ENCODE peak calls at places on chromosomes 2 and 18, in five cellular contexts. One of them, this sample, is unnamed.

GRCh38 chr2:130241041-130241707 is 42.9 kb upstream of the TUBA3E start:
- DNase-seq in vagina: no peak
- DNase-seq in esophagus squamous epithelium: no peak
- DNase-seq in body of pancreas: no peak
- DNase-seq in spleen: no peak
- DNase-seq in this sample: no peak

GRCh38 chr2:30514134-30514860 is 67.3 kb downstream of the LCLAT1 start:
- DNase-seq in vagina: no peak
- DNase-seq in esophagus squamous epithelium: no peak
- DNase-seq in body of pancreas: peak; percentile 22
- DNase-seq in spleen: no peak
- DNase-seq in this sample: no peak

GRCh38 chr18:9335255-9336045 is 877 bp downstream of the TWSG1 start:
- DNase-seq in vagina: no peak
- DNase-seq in esophagus squamous epithelium: no peak
- DNase-seq in body of pancreas: no peak
- DNase-seq in spleen: no peak
- DNase-seq in this sample: no peak

GRCh38 chr2:217047209-217047998 is 187.5 kb upstream of the TNP1 start:
- DNase-seq in vagina: no peak
- DNase-seq in esophagus squamous epithelium: no peak
- DNase-seq in body of pancreas: no peak
- DNase-seq in spleen: no peak
- DNase-seq in this sample: no peak

GRCh38 chr2:10289352-10289751 is 13.4 kb upstream of the HPCAL1 start:
- DNase-seq in vagina: no peak
- DNase-seq in esophagus squamous epithelium: no peak
- DNase-seq in body of pancreas: no peak
- DNase-seq in spleen: no peak
- DNase-seq in this sample: no peak

GRCh38 chr2:160583162-160583522 is 89.5 kb upstream of the RBMS1 start:
- DNase-seq in vagina: no peak
- DNase-seq in esophagus squamous epithelium: no peak
- DNase-seq in body of pancreas: no peak
- DNase-seq in spleen: no peak
- DNase-seq in this sample: no peak

GRCh38 chr2:25279091-25279651 is 62.6 kb downstream of the DNMT3A start:
- DNase-seq in vagina: no peak
- DNase-seq in esophagus squamous epithelium: peak; percentile 24
- DNase-seq in body of pancreas: peak; percentile 38
- DNase-seq in spleen: peak; percentile 91
- DNase-seq in this sample: peak; percentile 61

GRCh38 chr2:160666019-160666676 is 172.5 kb upstream of the RBMS1 start:
- DNase-seq in vagina: no peak
- DNase-seq in esophagus squamous epithelium: no peak
- DNase-seq in body of pancreas: no peak
- DNase-seq in spleen: no peak
- DNase-seq in this sample: no peak

GRCh38 chr18:55083461-55083860 is 124.2 kb upstream of the CCDC68 start:
- DNase-seq in vagina: no peak
- DNase-seq in esophagus squamous epithelium: no peak
- DNase-seq in body of pancreas: no peak
- DNase-seq in spleen: no peak
- DNase-seq in this sample: no peak

GRCh38 chr18:59691996-59692395 is 5.2 kb downstream of the CCBE1 start:
- DNase-seq in vagina: no peak
- DNase-seq in esophagus squamous epithelium: no peak
- DNase-seq in body of pancreas: no peak
- DNase-seq in spleen: no peak
- DNase-seq in this sample: no peak

GRCh38 chr2:23589739-23590138 is 204.8 kb downstream of the KLHL29 start:
- DNase-seq in vagina: no peak
- DNase-seq in esophagus squamous epithelium: no peak
- DNase-seq in body of pancreas: no peak
- DNase-seq in spleen: peak; percentile 40
- DNase-seq in this sample: no peak

GRCh38 chr2:67599561-67599960 is 202.4 kb downstream of the ETAA1 start:
- DNase-seq in vagina: no peak
- DNase-seq in esophagus squamous epithelium: no peak
- DNase-seq in body of pancreas: no peak
- DNase-seq in spleen: no peak
- DNase-seq in this sample: no peak

GRCh38 chr2:149019768-149020167 is 18.7 kb upstream of the LYPD6B start:
- DNase-seq in vagina: peak; percentile 32
- DNase-seq in esophagus squamous epithelium: no peak
- DNase-seq in body of pancreas: no peak
- DNase-seq in spleen: no peak
- DNase-seq in this sample: no peak

GRCh38 chr2:38033651-38034050 is 42.3 kb downstream of the CYP1B1 start:
- DNase-seq in vagina: no peak
- DNase-seq in esophagus squamous epithelium: no peak
- DNase-seq in body of pancreas: no peak
- DNase-seq in spleen: no peak
- DNase-seq in this sample: no peak

GRCh38 chr18:36031903-36032302 is 35.5 kb downstream of the RPRD1A start:
- DNase-seq in vagina: no peak
- DNase-seq in esophagus squamous epithelium: no peak
- DNase-seq in body of pancreas: no peak
- DNase-seq in spleen: no peak
- DNase-seq in this sample: no peak

DNA sequence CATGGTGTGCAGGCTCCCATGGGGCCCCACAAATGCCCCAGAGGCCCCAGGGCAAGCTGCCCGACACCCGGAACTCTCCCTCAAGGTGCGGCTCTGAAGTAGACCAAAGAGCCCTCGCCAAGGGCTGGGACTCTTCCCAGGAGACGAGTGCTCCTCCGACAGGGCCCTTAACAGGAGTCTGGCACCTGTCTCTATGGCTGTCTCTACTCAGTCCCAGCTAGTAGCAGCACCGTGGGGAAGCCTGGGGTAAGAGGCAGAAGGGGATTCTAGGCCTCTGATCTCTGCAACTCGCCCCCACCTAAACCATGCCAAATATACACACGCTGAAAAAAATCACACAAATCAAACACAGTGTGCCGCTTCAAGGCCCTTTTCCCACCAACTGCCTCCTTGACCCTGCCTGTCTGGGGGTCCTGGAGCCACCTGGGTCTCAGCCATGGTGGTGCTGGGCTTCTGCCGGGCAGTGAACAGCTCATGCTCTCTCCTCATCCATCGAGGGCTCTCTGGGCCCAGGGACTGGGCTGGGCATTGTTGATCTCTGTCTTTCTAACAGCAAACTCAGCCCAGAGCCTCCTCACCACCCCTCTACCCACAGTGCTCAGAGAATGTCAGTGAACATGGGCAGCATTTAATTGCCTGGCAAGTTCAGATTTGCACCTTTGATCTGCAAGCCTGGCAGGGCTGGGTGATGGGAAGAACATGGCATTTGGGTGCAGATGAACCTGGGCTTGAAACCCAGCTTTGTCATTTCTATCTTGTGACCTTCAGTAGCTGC is 46.3 kb downstream of the SDC1 start:
- DNase-seq in vagina: no peak
- DNase-seq in esophagus squamous epithelium: no peak
- DNase-seq in body of pancreas: peak; percentile 6
- DNase-seq in spleen: peak; percentile 51
- DNase-seq in this sample: no peak
- TF ChIP-seq POLR2A in vagina: no peak
- TF ChIP-seq POLR2A in esophagus squamous epithelium: no peak
- TF ChIP-seq POLR2A in body of pancreas: no peak
- TF ChIP-seq POLR2A in spleen: no peak
- TF ChIP-seq POLR2A in this sample: no peak

GRCh38 chr2:63054812-63055509 is 4.3 kb downstream of the OTX1 start:
- DNase-seq in vagina: no peak
- DNase-seq in esophagus squamous epithelium: no peak
- DNase-seq in body of pancreas: no peak
- DNase-seq in spleen: no peak
- DNase-seq in this sample: no peak

GRCh38 chr2:63053235-63053888 is 2.7 kb downstream of the OTX1 start:
- DNase-seq in vagina: no peak
- DNase-seq in esophagus squamous epithelium: no peak
- DNase-seq in body of pancreas: no peak
- DNase-seq in spleen: no peak
- DNase-seq in this sample: no peak

GRCh38 chr2:63055510-63056308 is 5.1 kb downstream of the OTX1 start:
- DNase-seq in vagina: no peak
- DNase-seq in esophagus squamous epithelium: no peak
- DNase-seq in body of pancreas: peak; percentile 12
- DNase-seq in spleen: no peak
- DNase-seq in this sample: no peak

GRCh38 chr2:63052411-63053234 is 2.0 kb downstream of the OTX1 start:
- DNase-seq in vagina: no peak
- DNase-seq in esophagus squamous epithelium: no peak
- DNase-seq in body of pancreas: no peak
- DNase-seq in spleen: no peak
- DNase-seq in this sample: no peak

GRCh38 chr2:63053889-63054725 is 3.5 kb downstream of the OTX1 start:
- DNase-seq in vagina: no peak
- DNase-seq in esophagus squamous epithelium: no peak
- DNase-seq in body of pancreas: peak; percentile 15
- DNase-seq in spleen: no peak
- DNase-seq in this sample: no peak
- TF ChIP-seq CTCF in vagina: no peak
- TF ChIP-seq CTCF in esophagus squamous epithelium: no peak
- TF ChIP-seq CTCF in body of pancreas: no peak
- TF ChIP-seq CTCF in spleen: no peak
- TF ChIP-seq CTCF in this sample: no peak

DNA sequence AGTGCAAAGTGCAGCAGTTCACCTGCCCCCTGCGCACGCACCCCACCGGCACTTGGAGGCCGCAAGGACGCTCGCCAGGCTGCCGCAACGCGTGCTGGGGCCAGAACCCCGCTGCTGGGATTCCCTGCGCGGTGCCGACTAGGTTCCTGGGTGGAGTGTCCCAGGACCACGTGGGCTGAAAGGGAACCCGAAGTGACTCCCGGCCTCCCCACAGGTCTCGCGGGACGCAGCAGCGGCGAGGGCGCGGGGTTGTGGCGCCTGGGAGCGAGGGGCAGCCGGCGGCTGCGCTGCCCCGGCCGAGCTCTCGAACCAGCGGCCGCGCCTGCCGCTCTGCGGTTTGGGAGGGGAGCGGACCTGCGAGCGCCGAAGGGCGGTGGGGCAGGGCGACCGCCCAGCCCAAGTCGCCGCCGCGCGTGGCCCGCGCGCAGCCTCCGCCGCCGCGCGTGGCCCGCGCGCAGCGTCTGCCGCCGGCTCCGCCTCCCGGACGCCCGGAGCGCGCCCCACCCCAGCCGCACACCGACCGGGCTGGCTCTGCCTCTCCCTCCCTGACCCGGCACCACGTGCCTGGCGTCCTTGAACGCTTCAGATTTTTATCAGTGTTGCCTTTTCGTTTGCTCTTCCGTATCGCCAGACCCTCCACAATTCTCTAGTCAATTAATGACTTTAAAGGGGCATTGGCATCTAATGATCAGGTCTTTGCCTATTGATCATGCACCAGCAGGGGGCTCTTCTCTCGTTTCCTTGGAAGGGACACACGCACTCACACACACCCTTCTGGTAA is at the start of gene FTCDNL1:
- DNase-seq in vagina: no peak
- DNase-seq in esophagus squamous epithelium: no peak
- DNase-seq in body of pancreas: peak; percentile 72
- DNase-seq in spleen: peak; percentile 94
- DNase-seq in this sample: peak; percentile 16
- TF ChIP-seq POLR2A in vagina: no peak
- TF ChIP-seq POLR2A in esophagus squamous epithelium: no peak
- TF ChIP-seq POLR2A in body of pancreas: peak; percentile 17
- TF ChIP-seq POLR2A in spleen: no peak
- TF ChIP-seq POLR2A in this sample: peak; percentile 50

GRCh38 chr2:207103132-207103531 is 62.6 kb downstream of the KLF7 start:
- DNase-seq in vagina: no peak
- DNase-seq in esophagus squamous epithelium: no peak
- DNase-seq in body of pancreas: no peak
- DNase-seq in spleen: no peak
- DNase-seq in this sample: no peak
- TF ChIP-seq CTCF in vagina: no peak
- TF ChIP-seq CTCF in esophagus squamous epithelium: no peak
- TF ChIP-seq CTCF in body of pancreas: no peak
- TF ChIP-seq CTCF in spleen: no peak
- TF ChIP-seq CTCF in this sample: no peak

GRCh38 chr2:173896755-173897154 is 68.4 kb downstream of the SP3 start:
- DNase-seq in vagina: no peak
- DNase-seq in esophagus squamous epithelium: no peak
- DNase-seq in body of pancreas: no peak
- DNase-seq in spleen: no peak
- DNase-seq in this sample: no peak

GRCh38 chr2:173898996-173899395 is 66.2 kb downstream of the SP3 start:
- DNase-seq in vagina: no peak
- DNase-seq in esophagus squamous epithelium: no peak
- DNase-seq in body of pancreas: no peak
- DNase-seq in spleen: no peak
- DNase-seq in this sample: no peak

GRCh38 chr2:173892341-173892740 is 72.8 kb downstream of the SP3 start:
- DNase-seq in vagina: no peak
- DNase-seq in esophagus squamous epithelium: no peak
- DNase-seq in body of pancreas: no peak
- DNase-seq in spleen: no peak
- DNase-seq in this sample: no peak

GRCh38 chr2:173903611-173904394 is 61.4 kb downstream of the SP3 start:
- DNase-seq in vagina: no peak
- DNase-seq in esophagus squamous epithelium: no peak
- DNase-seq in body of pancreas: no peak
- DNase-seq in spleen: no peak
- DNase-seq in this sample: no peak

DNA sequence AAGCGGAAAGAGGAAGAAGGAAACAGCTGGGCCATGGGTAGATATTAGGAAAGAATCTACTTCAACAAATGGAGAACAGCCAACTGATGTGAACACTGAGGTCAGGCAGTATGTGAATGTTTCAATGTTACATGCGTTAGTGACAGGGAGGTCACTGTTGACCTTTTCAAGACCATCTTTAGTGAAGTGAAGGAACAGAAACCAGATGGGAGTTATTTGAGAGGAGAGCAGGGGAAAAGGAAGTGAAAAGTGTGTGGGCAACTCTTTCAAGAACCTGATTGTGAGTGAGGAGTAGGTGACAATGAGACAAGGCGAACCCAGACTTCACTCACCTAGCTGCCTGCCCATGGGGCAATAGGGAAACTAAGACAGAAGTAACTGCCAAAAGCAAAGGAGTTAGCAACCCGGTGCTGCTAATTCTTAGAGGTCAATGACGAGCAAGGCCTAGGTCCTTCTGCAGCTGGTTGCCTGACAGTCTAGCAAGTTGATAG is 67.0 kb downstream of the SP3 start:
- DNase-seq in vagina: no peak
- DNase-seq in esophagus squamous epithelium: no peak
- DNase-seq in body of pancreas: no peak
- DNase-seq in spleen: no peak
- DNase-seq in this sample: no peak
- TF ChIP-seq POLR2A in vagina: no peak
- TF ChIP-seq POLR2A in esophagus squamous epithelium: no peak
- TF ChIP-seq POLR2A in body of pancreas: no peak
- TF ChIP-seq POLR2A in spleen: no peak
- TF ChIP-seq POLR2A in this sample: no peak

GRCh38 chr2:204665244-204665643 is 120.0 kb downstream of the PARD3B start:
- DNase-seq in vagina: no peak
- DNase-seq in esophagus squamous epithelium: no peak
- DNase-seq in body of pancreas: no peak
- DNase-seq in spleen: no peak
- DNase-seq in this sample: no peak
- TF ChIP-seq CTCF in vagina: no peak
- TF ChIP-seq CTCF in esophagus squamous epithelium: no peak
- TF ChIP-seq CTCF in body of pancreas: no peak
- TF ChIP-seq CTCF in spleen: no peak
- TF ChIP-seq CTCF in this sample: no peak